ENCODE peak calls at places on chromosome 1, in six cellular contexts. U is NCI-H460; K is CD4-positive, CD25-positive, alpha-beta regulatory T cell; Z is NB4; X is fibroblast of the conjunctiva; N is fibroblast of pulmonary artery. F is an unnamed sample.
A peak's percentile ranks its signal among the peaks of the same experiment; 100 is the strongest.

GRCh38 chr1:153938996-153939395 is 7.5 kb downstream of the DENND4B start:
- DNase-seq in U (no peak), Z (no peak), N (no peak), X (no peak), K (no peak), F (no peak)

GRCh38 chr1:161420763-161421455 is 53.2 kb upstream of the CFAP126 start:
- DNase-seq in N (no peak), U (no peak), Z (no peak), K (no peak), X (no peak), F (no peak)

GRCh38 chr1:12518956-12519707 is 98.9 kb downstream of the DHRS3 start:
- DNase-seq in Z (no peak), X (no peak), N (peak; percentile 55), U (peak; percentile 70), K (no peak), F (no peak)

GRCh38 chr1:110176299-110176956 is 26.1 kb downstream of the SLC6A17 start:
- DNase-seq in U (no peak), Z (no peak), X (no peak), K (no peak), N (no peak), F (peak; percentile 64)

GRCh38 chr1:119101563-119101962 is 38.9 kb downstream of the WARS2 start:
- DNase-seq in K (no peak), Z (no peak), U (no peak), N (peak; percentile 85), X (peak; percentile 72), F (no peak)

GRCh38 chr1:200888349-200888838 is 6.3 kb upstream of the INAVA start:
- DNase-seq in N (peak; percentile 24), K (peak; percentile 77), X (no peak), U (no peak), Z (peak; percentile 98), F (no peak)

GRCh38 chr1:79105499-79105898 is 99.0 kb upstream of the ADGRL4 start:
- DNase-seq in U (no peak), K (no peak), Z (no peak), N (peak; percentile 32), X (no peak), F (no peak)

GRCh38 chr1:18901952-18902522 is 318 bp downstream of the ALDH4A1 start:
- DNase-seq in N (peak; percentile 10), K (no peak), U (no peak), X (no peak), Z (peak; percentile 43), F (no peak)

GRCh38 chr1:159896086-159896930 is 3.7 kb downstream of the CFAP45 start:
- DNase-seq in N (no peak), Z (no peak), U (no peak), X (no peak), K (no peak), F (no peak)

GRCh38 chr1:116128669-116129068 is 17.5 kb downstream of the MAB21L3 start:
- DNase-seq in N (no peak), Z (no peak), K (peak; percentile 50), X (no peak), U (no peak), F (no peak)

GRCh38 chr1:236066828-236067386 is 2.0 kb upstream of the NID1 start:
- DNase-seq in N (no peak), X (no peak), U (no peak), K (peak; percentile 53), Z (peak; percentile 74), F (no peak)

GRCh38 chr1:93237021-93237420 is 56.5 kb downstream of the CCDC18 start:
- DNase-seq in U (no peak), Z (no peak), N (no peak), K (no peak), X (no peak), F (no peak)

GRCh38 chr1:29849038-29849750 is 612.9 kb downstream of the PTPRU start:
- DNase-seq in U (peak; percentile 1), K (peak; percentile 52), N (peak; percentile 44), Z (peak; percentile 44), X (no peak), F (no peak)

GRCh38 chr1:178575611-178576331 is 62.9 kb downstream of the TEX35 start:
- DNase-seq in N (no peak), X (no peak), Z (no peak), U (no peak), K (no peak), F (no peak)

GRCh38 chr1:164602480-164603093 is 43.6 kb downstream of the PBX1 start:
- DNase-seq in Z (no peak), N (peak; percentile 44), K (no peak), U (peak; percentile 12), X (no peak), F (peak; percentile 82)

GRCh38 chr1:175521265-175522040 is 221.9 kb downstream of the TNR start:
- DNase-seq in X (no peak), Z (no peak), K (no peak), N (no peak), U (no peak), F (peak; percentile 24)

GRCh38 chr1:27416387-27417111 is 24.1 kb downstream of the GPR3 start:
- DNase-seq in X (peak; percentile 52), U (peak; percentile 34), Z (peak; percentile 86), K (peak; percentile 85), N (peak; percentile 79), F (no peak)

GRCh38 chr1:240070188-240070587 is 21.5 kb upstream of the FMN2 start:
- DNase-seq in X (no peak), Z (no peak), U (no peak), K (no peak), N (no peak), F (no peak)

GRCh38 chr1:180643693-180644092 is 11.9 kb downstream of the XPR1 start:
- DNase-seq in N (peak; percentile 45), X (no peak), Z (no peak), K (no peak), U (no peak), F (no peak)

GRCh38 chr1:185526318-185527307 is 207.6 kb upstream of the HMCN1 start:
- DNase-seq in U (no peak), X (no peak), N (no peak), K (no peak), Z (peak; percentile 14), F (no peak)

GRCh38 chr1:8061210-8061609 is 35.1 kb upstream of the ERRFI1 start:
- DNase-seq in Z (no peak), U (peak; percentile 89), X (peak; percentile 88), N (peak; percentile 94), K (no peak), F (no peak)

GRCh38 chr1:178784131-178784536 is 59.1 kb downstream of the RALGPS2 start:
- DNase-seq in U (no peak), X (no peak), K (peak; percentile 22), N (no peak), Z (peak; percentile 21), F (no peak)

GRCh38 chr1:19756480-19756879 is 43.2 kb downstream of the TMCO4 start:
- DNase-seq in K (no peak), U (no peak), X (no peak), Z (no peak), N (no peak), F (no peak)

GRCh38 chr1:36482724-36483388 is at the start of gene CSF3R:
- DNase-seq in N (no peak), Z (peak; percentile 94), U (no peak), X (no peak), K (no peak), F (no peak)

GRCh38 chr1:42700006-42700405 is 17.8 kb downstream of the YBX1 start:
- DNase-seq in N (no peak), K (no peak), Z (no peak), U (no peak), X (no peak), F (no peak)

GRCh38 chr1:53139911-53140310 is 2.5 kb downstream of the SLC1A7 start:
- DNase-seq in Z (no peak), N (peak; percentile 85), U (no peak), K (no peak), X (peak; percentile 45), F (no peak)

GRCh38 chr1:17669305-17669704 is 85.8 kb upstream of the ACTL8 start:
- DNase-seq in Z (no peak), K (no peak), X (no peak), U (no peak), N (no peak), F (no peak)

GRCh38 chr1:9476790-9477463 is 62.3 kb upstream of the SLC25A33 start:
- DNase-seq in K (no peak), N (no peak), U (no peak), X (no peak), Z (no peak), F (no peak)

GRCh38 chr1:16922885-16923431 is 1.2 kb downstream of the CROCC start:
- DNase-seq in Z (peak; percentile 41), K (no peak), N (no peak), U (no peak), X (no peak), F (no peak)

GRCh38 chr1:207938016-207938415 is 27.1 kb upstream of the CD34 start:
- DNase-seq in N (peak; percentile 59), Z (peak; percentile 15), K (no peak), X (no peak), U (no peak), F (no peak)

GRCh38 chr1:114137497-114137896 is 16.2 kb downstream of the SYT6 start:
- DNase-seq in N (no peak), U (no peak), X (no peak), Z (no peak), K (no peak), F (no peak)

GRCh38 chr1:217981430-217981829 is 303.7 kb upstream of the RRP15 start:
- DNase-seq in Z (no peak), N (no peak), U (no peak), K (no peak), X (no peak), F (no peak)